ENCODE peak calls at places on chromosomes 3 and 15, in seven cellular contexts. One of them, this sample, is unnamed.

GRCh38 chr3:144036498-144036897 is 64.9 kb downstream of the DIPK2A start:
- DNase-seq in thyroid gland: no peak
- DNase-seq in aorta: no peak
- DNase-seq in A549: no peak
- DNase-seq in heart left ventricle: no peak
- DNase-seq in AG09309: no peak
- DNase-seq in IMR-90: no peak
- DNase-seq in this sample: no peak

GRCh38 chr3:11479230-11479620 is 164.5 kb downstream of the VGLL4 start:
- DNase-seq in heart left ventricle: no peak
- DNase-seq in A549: no peak
- DNase-seq in aorta: no peak
- DNase-seq in AG09309: no peak
- DNase-seq in IMR-90: no peak
- DNase-seq in thyroid gland: no peak
- DNase-seq in this sample: no peak

GRCh38 chr3:3636815-3637214 is 162.4 kb upstream of the LRRN1 start:
- DNase-seq in heart left ventricle: no peak
- DNase-seq in IMR-90: no peak
- DNase-seq in aorta: no peak
- DNase-seq in AG09309: no peak
- DNase-seq in A549: no peak
- DNase-seq in thyroid gland: no peak
- DNase-seq in this sample: no peak

GRCh38 chr3:119293761-119294401 is at the start of gene ARHGAP31:
- DNase-seq in heart left ventricle: peak
- DNase-seq in A549: peak
- DNase-seq in AG09309: peak
- DNase-seq in IMR-90: peak
- DNase-seq in aorta: no peak
- DNase-seq in thyroid gland: peak
- DNase-seq in this sample: no peak

GRCh38 chr3:78893161-78893560 is 874.6 kb downstream of the ROBO1 start:
- DNase-seq in thyroid gland: no peak
- DNase-seq in heart left ventricle: no peak
- DNase-seq in IMR-90: no peak
- DNase-seq in aorta: no peak
- DNase-seq in A549: no peak
- DNase-seq in AG09309: no peak
- DNase-seq in this sample: no peak

GRCh38 chr3:69250014-69250413 is 127.6 kb upstream of the LMOD3 start:
- DNase-seq in AG09309: peak
- DNase-seq in heart left ventricle: peak
- DNase-seq in IMR-90: no peak
- DNase-seq in aorta: no peak
- DNase-seq in thyroid gland: no peak
- DNase-seq in A549: peak
- DNase-seq in this sample: peak

GRCh38 chr15:71687902-71688508 is 122.3 kb upstream of the NR2E3 start:
- DNase-seq in thyroid gland: no peak
- DNase-seq in IMR-90: peak
- DNase-seq in A549: no peak
- DNase-seq in heart left ventricle: no peak
- DNase-seq in aorta: no peak
- DNase-seq in AG09309: no peak
- DNase-seq in this sample: peak

GRCh38 chr15:51601801-51602200 is 20.8 kb downstream of the DMXL2 start:
- DNase-seq in AG09309: no peak
- DNase-seq in A549: no peak
- DNase-seq in aorta: no peak
- DNase-seq in IMR-90: peak
- DNase-seq in heart left ventricle: no peak
- DNase-seq in thyroid gland: no peak
- DNase-seq in this sample: no peak

GRCh38 chr3:188796122-188796631 is 375.6 kb upstream of the TPRG1 start:
- DNase-seq in AG09309: peak
- DNase-seq in IMR-90: peak
- DNase-seq in aorta: no peak
- DNase-seq in heart left ventricle: no peak
- DNase-seq in thyroid gland: no peak
- DNase-seq in A549: no peak
- DNase-seq in this sample: no peak

GRCh38 chr3:127694467-127695215 is 21.9 kb downstream of the ABTB1 start:
- DNase-seq in heart left ventricle: peak
- DNase-seq in IMR-90: peak
- DNase-seq in AG09309: no peak
- DNase-seq in A549: peak
- DNase-seq in thyroid gland: peak
- DNase-seq in aorta: peak
- DNase-seq in this sample: no peak

GRCh38 chr3:23096041-23096440 is 107.1 kb upstream of the UBE2E2 start:
- DNase-seq in IMR-90: no peak
- DNase-seq in A549: peak
- DNase-seq in aorta: no peak
- DNase-seq in heart left ventricle: no peak
- DNase-seq in AG09309: no peak
- DNase-seq in thyroid gland: no peak
- DNase-seq in this sample: no peak

GRCh38 chr3:195549931-195550519 is 6.9 kb upstream of the PPP1R2 start:
- DNase-seq in A549: no peak
- DNase-seq in IMR-90: no peak
- DNase-seq in heart left ventricle: no peak
- DNase-seq in AG09309: no peak
- DNase-seq in thyroid gland: peak
- DNase-seq in aorta: no peak
- DNase-seq in this sample: no peak

GRCh38 chr3:50372349-50372748 is 13.0 kb upstream of the TMEM115 start:
- DNase-seq in aorta: no peak
- DNase-seq in AG09309: no peak
- DNase-seq in thyroid gland: no peak
- DNase-seq in IMR-90: no peak
- DNase-seq in A549: no peak
- DNase-seq in heart left ventricle: no peak
- DNase-seq in this sample: no peak

DNA sequence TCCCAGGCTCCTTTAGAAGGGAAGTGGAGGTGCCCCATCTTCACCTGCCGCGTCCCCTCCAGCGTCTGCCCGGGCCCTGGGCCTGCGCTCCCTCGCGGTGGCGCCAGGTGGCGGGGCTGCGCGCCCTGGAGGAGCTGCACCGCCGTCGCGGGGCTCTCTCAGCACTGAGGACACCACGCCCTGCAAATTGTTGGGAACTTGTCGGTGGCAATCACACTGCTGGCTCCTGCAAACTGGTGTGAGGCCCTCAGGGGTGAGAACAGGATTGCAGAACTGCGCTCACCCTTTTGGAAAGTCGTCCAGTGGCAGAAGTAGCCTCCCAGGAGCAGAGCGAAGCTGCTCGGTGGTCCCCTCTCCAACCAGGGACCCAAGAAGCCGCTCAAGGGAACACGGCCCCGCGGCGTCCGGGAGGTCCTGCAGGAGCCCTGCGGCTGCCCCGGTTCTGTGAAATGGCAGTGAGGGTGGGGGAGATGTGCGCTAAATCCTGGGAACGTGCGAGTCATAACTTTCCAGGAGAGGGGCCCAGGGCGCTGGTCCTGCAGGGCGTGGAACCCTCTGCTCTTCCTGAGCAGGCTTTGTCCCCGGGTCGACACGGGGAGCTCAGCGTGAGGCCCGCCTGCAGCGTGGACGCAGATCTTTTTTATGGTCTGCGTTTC is 995 bp upstream of the LRRK1 start:
- DNase-seq in AG09309: peak
- DNase-seq in A549: peak
- DNase-seq in heart left ventricle: peak
- DNase-seq in IMR-90: peak
- DNase-seq in thyroid gland: peak
- DNase-seq in aorta: peak
- DNase-seq in this sample: no peak
- H3K4me3 ChIP-seq in AG09309: peak
- H3K4me3 ChIP-seq in A549: peak
- H3K4me3 ChIP-seq in heart left ventricle: peak
- H3K4me3 ChIP-seq in IMR-90: peak
- H3K4me3 ChIP-seq in thyroid gland: peak
- H3K4me3 ChIP-seq in aorta: peak
- H3K4me3 ChIP-seq in this sample: peak

DNA sequence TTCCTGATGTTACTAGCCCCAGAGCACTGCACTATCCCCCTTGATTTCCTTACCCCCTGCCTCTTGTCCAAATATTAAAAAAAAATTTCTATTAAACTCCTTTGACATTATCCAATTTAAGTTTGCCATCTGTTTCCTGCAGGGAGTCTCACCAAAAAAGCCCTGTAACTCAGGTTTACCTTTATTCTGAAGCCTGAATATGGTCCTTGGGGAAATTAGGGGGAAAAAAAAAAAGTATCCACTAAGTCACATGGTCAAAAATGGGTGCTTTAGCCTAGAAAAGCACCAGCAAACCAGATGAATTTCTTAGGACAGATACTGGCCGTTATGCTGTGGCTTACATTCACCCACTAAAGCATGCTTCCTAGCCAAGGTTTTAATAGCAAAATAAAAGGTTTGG is 395.0 kb downstream of the LSAMP start:
- DNase-seq in aorta: no peak
- DNase-seq in IMR-90: no peak
- DNase-seq in thyroid gland: no peak
- DNase-seq in A549: no peak
- DNase-seq in heart left ventricle: no peak
- DNase-seq in AG09309: no peak
- DNase-seq in this sample: no peak
- H3K4me3 ChIP-seq in aorta: no peak
- H3K4me3 ChIP-seq in IMR-90: no peak
- H3K4me3 ChIP-seq in thyroid gland: no peak
- H3K4me3 ChIP-seq in A549: no peak
- H3K4me3 ChIP-seq in heart left ventricle: no peak
- H3K4me3 ChIP-seq in AG09309: no peak
- H3K4me3 ChIP-seq in this sample: no peak

GRCh38 chr3:97871206-97871605 is 49.4 kb downstream of the CRYBG3 start:
- DNase-seq in aorta: no peak
- DNase-seq in A549: no peak
- DNase-seq in heart left ventricle: no peak
- DNase-seq in AG09309: no peak
- DNase-seq in thyroid gland: no peak
- DNase-seq in IMR-90: peak
- DNase-seq in this sample: no peak

GRCh38 chr3:97871788-97872187 is 50.0 kb downstream of the CRYBG3 start:
- DNase-seq in IMR-90: peak
- DNase-seq in thyroid gland: no peak
- DNase-seq in AG09309: no peak
- DNase-seq in heart left ventricle: no peak
- DNase-seq in A549: no peak
- DNase-seq in aorta: no peak
- DNase-seq in this sample: no peak

GRCh38 chr3:97872209-97873042 is 50.6 kb downstream of the CRYBG3 start:
- DNase-seq in thyroid gland: no peak
- DNase-seq in heart left ventricle: no peak
- DNase-seq in A549: no peak
- DNase-seq in AG09309: peak
- DNase-seq in aorta: no peak
- DNase-seq in IMR-90: peak
- DNase-seq in this sample: peak
- H3K4me3 ChIP-seq in thyroid gland: no peak
- H3K4me3 ChIP-seq in heart left ventricle: no peak
- H3K4me3 ChIP-seq in A549: no peak
- H3K4me3 ChIP-seq in AG09309: no peak
- H3K4me3 ChIP-seq in aorta: no peak
- H3K4me3 ChIP-seq in IMR-90: no peak
- H3K4me3 ChIP-seq in this sample: no peak

DNA sequence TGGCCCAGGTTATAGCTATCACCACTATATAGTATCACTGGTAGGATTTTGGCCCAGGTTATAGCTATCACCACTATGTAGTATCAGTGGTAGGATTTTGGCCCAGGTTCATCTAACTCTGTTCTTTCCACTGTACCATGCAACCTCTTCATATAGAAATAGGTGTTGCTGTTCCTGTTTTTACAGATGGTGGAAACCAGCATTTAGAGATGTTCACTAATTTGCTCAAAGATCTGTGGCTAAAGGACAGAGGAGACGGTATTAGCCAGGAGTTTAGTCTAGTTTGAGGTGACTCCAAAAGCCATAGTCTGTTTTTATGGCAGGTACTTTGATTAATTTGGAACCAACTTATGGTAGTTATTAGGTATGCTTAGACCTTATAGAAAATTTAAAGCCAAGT is 3.1 kb downstream of the LRCH3 start:
- DNase-seq in A549: no peak
- DNase-seq in heart left ventricle: no peak
- DNase-seq in AG09309: no peak
- DNase-seq in aorta: no peak
- DNase-seq in IMR-90: no peak
- DNase-seq in thyroid gland: no peak
- DNase-seq in this sample: no peak
- H3K4me3 ChIP-seq in A549: no peak
- H3K4me3 ChIP-seq in heart left ventricle: no peak
- H3K4me3 ChIP-seq in AG09309: no peak
- H3K4me3 ChIP-seq in aorta: no peak
- H3K4me3 ChIP-seq in IMR-90: no peak
- H3K4me3 ChIP-seq in thyroid gland: no peak
- H3K4me3 ChIP-seq in this sample: no peak